ENCODE peak calls at places on chromosomes 11 and 22, in eight cellular contexts. Z, Q, X, T, E, G, W and R are unnamed samples.
A peak's percentile ranks its signal among the peaks of the same experiment; 100 is the strongest.

GRCh38 chr11:66718320-66718971 is 10.6 kb downstream of the SPTBN2 start:
- DNase-seq in X (peak; percentile 42), W (no peak), Q (no peak), T (peak; percentile 60), Z (no peak), E (no peak), G (no peak), R (no peak)

GRCh38 chr22:41274856-41275255 is 11.1 kb downstream of the RANGAP1 start:
- DNase-seq in T (no peak), W (no peak), G (no peak), X (no peak), Z (no peak), Q (no peak), E (no peak), R (no peak)

GRCh38 chr11:49208006-49208721 is at the start of gene FOLH1:
- DNase-seq in W (no peak), E (peak; percentile 23), T (no peak), Z (peak; percentile 75), X (peak; percentile 54), G (no peak), Q (no peak), R (peak; percentile 2)

GRCh38 chr11:35541621-35542375 is 16.4 kb upstream of the PAMR1 start:
- DNase-seq in E (no peak), Q (no peak), W (peak; percentile 73), Z (no peak), T (no peak), X (peak; percentile 65), G (peak; percentile 93), R (peak; percentile 54)

GRCh38 chr22:19057999-19058491 is 64.2 kb downstream of the DGCR2 start:
- DNase-seq in T (peak; percentile 17), Q (no peak), G (no peak), Z (peak; percentile 59), E (no peak), W (no peak), X (no peak), R (no peak)

GRCh38 chr22:26805131-26805530 is 147.7 kb downstream of the MIAT start:
- DNase-seq in X (no peak), Q (no peak), Z (no peak), E (no peak), T (no peak), G (peak; percentile 28), W (no peak), R (peak; percentile 82)

GRCh38 chr11:118897721-118898310 is 14.1 kb downstream of the CXCR5 start:
- DNase-seq in E (peak; percentile 21), T (no peak), Q (no peak), G (no peak), Z (no peak), X (no peak), W (peak; percentile 51), R (no peak)

GRCh38 chr11:94648789-94649188 is 81.6 kb downstream of the PIWIL4 start:
- DNase-seq in Z (no peak), G (no peak), Q (no peak), W (no peak), T (no peak), X (no peak), E (no peak), R (no peak)

GRCh38 chr11:33893711-33894401 is 2.0 kb upstream of the LMO2 start:
- DNase-seq in T (no peak), W (no peak), Z (peak; percentile 85), E (no peak), X (no peak), G (no peak), Q (peak; percentile 32), R (no peak)

GRCh38 chr11:102530558-102530957 is at the start of gene MMP7:
- DNase-seq in W (no peak), Q (no peak), Z (no peak), X (no peak), E (no peak), T (no peak), G (peak; percentile 57), R (no peak)

GRCh38 chr11:129141748-129142475 is 50.2 kb downstream of the ARHGAP32 start:
- DNase-seq in T (no peak), W (no peak), G (no peak), X (no peak), Q (no peak), Z (no peak), E (no peak), R (no peak)

GRCh38 chr11:128896356-128896755 is 5.2 kb downstream of the KCNJ5 start:
- DNase-seq in Q (no peak), T (no peak), W (no peak), Z (no peak), E (no peak), G (no peak), X (no peak), R (no peak)

GRCh38 chr11:44301856-44302231 is 8.1 kb downstream of the ALX4 start:
- DNase-seq in W (no peak), Z (no peak), G (no peak), X (no peak), Q (no peak), T (no peak), E (no peak), R (peak; percentile 100)

GRCh38 chr11:116772443-116773202 is at the start of gene BUD13:
- DNase-seq in X (peak; percentile 97), G (peak; percentile 75), W (peak; percentile 96), Q (peak; percentile 91), E (peak; percentile 94), Z (peak; percentile 99), T (peak; percentile 92), R (peak; percentile 78)

GRCh38 chr11:99519095-99519494 is 498.3 kb downstream of the CNTN5 start:
- DNase-seq in X (no peak), Q (no peak), G (no peak), W (no peak), Z (no peak), T (no peak), E (no peak), R (no peak)

GRCh38 chr11:26199341-26199740 is 132.6 kb upstream of the ANO3 start:
- DNase-seq in T (no peak), G (peak; percentile 66), X (no peak), Q (no peak), E (no peak), W (no peak), Z (no peak), R (no peak)

GRCh38 chr11:107741044-107741823 is 29.4 kb upstream of the SLN start:
- DNase-seq in E (no peak), X (no peak), T (no peak), G (peak; percentile 44), Z (peak; percentile 66), Q (no peak), W (no peak), R (no peak)

GRCh38 chr11:27447288-27447914 is 25.2 kb downstream of the LGR4 start:
- DNase-seq in G (no peak), X (no peak), W (no peak), Q (no peak), E (no peak), Z (no peak), T (no peak), R (no peak)

DNA sequence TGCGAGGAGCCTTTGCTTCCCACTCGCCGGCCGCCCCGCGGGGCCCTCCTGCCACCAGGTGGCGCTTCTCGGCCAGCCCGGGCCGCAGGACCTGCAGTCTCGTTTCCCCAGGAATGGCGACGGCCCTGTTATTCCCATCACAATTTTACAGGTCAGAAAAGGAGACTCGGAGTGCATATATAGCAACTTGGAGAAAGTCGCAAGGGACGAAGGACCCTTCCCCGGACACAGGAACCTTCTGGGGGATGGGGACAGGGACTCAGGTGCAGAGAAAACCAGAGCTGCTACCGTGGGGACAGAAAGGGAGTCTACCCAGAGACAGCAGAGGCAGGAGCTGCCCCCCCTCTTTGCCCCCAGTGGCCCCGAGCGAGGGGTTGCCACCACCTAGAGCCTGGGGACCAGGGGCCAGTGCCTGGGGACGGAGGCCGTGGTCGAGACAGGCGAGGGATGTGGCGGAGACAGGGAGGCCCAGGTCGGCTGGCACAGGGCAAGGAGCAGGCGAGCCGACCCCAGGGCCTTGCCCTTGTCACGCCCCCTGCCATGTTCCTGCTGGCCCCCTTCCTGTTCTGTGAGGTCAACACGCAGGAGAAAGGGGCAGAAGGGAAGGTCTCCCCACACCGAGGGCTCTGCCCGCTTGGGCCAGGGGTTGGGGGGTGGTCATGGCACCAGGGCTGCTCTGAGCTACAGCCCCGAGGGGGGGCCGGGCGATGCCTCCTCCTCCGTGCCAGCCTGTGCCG is 3.5 kb upstream of the KRTAP5-6 start:
- DNase-seq in W (peak; percentile 89), G (peak; percentile 55), T (peak; percentile 84), X (peak; percentile 88), Z (peak; percentile 94), E (peak; percentile 83), Q (peak; percentile 63), R (peak; percentile 57)
- H3K4me1 ChIP-seq in W (peaks cover 45% of the 10 kb centered on the region), G (peaks cover 1% of the 10 kb centered on the region), T (peaks cover 16% of the 10 kb centered on the region), X (peaks cover 6% of the 10 kb centered on the region), Z (peaks cover 29% of the 10 kb centered on the region), E (peaks cover 8% of the 10 kb centered on the region), Q (peaks cover 16% of the 10 kb centered on the region), R (peaks cover 9% of the 10 kb centered on the region)

DNA sequence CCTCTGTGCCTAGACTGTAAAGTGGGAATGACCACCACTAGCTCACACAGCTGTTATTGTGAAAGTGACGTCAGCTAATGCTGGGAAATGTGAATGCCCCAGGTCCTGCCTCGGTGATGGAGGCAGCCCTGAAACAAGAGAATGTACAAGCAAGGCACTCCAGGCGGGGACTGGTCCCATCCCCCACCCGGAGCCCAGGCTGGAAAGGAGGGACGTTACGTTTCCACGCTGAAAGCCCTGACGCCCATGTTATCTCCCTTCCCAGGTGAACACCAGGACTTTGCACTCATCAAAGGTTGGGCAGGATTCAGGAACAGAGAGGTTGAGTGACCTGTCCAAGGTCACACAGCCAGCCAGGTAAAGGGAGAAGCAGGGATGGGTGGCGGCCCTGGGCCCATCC is 784 bp downstream of the SULT4A1 start:
- DNase-seq in X (peak; percentile 8), G (peak; percentile 52), E (no peak), Q (no peak), Z (peak; percentile 36), T (no peak), W (peak; percentile 12), R (no peak)
- H3K4me3 ChIP-seq in X (no peak overlapping the region), G (peak overlapping the region; percentile 50), E (no peak overlapping the region), Q (no peak overlapping the region), Z (peak overlapping the region; percentile 58), T (peak overlapping the region; percentile 15), W (no peak overlapping the region), R (no peak overlapping the region)

GRCh38 chr11:74839971-74840370 is 91.3 kb downstream of the RNF169 start:
- DNase-seq in X (no peak), Z (no peak), T (no peak), E (no peak), G (no peak), Q (no peak), W (no peak), R (no peak)
- H3K36me3 ChIP-seq in X (peaks cover 89% of the 10 kb centered on the region), Z (peaks cover 61% of the 10 kb centered on the region), T (peaks cover 71% of the 10 kb centered on the region), E (no peaks in the 10 kb centered on the region), G (peaks cover 54% of the 10 kb centered on the region), Q (peaks cover 27% of the 10 kb centered on the region), W (peaks cover 5% of the 10 kb centered on the region), R (peaks cover 15% of the 10 kb centered on the region)

DNA sequence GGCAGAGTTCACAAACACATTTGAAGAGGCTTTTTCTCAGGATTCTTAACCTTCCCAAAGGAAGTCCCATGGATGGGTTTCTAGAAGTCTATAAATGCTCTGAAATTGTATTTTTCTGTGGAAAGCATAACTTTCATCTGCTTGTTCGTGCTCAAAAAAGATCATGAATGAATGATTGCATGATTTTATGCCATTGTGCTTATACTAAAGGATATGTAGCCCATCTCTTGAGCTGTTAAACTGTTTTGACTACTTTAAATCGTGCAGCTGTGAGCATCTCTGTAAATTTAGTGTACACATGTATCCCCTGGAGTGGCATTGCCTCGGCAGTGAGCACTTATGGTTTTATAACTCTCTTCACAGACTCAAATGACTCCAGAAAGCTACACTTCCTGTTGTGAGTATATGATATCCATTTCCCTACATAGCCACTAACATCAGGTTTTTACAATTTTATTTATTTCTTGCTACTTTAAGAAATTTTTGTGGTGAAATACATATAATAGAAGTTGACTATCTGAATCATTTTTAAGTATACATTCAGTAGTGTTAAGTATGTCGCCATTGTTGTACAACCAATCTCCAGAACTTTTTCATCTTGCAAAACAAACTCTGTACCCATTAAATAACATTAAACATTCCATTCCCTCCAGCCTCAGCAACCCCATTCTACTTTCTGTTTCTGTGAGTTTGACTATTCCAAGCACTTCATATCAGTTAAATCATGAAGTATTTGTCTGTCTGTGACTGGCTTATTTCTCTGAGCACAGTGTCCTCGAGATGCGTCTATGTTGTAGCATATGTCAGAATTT is 8.0 kb downstream of the NEAT1 start:
- DNase-seq in T (peak; percentile 25), Z (no peak), Q (no peak), X (no peak), E (no peak), W (no peak), G (peak; percentile 69), R (no peak)
- H3K4me1 ChIP-seq in T (peaks cover 95% of the 10 kb centered on the region), Z (peaks cover 95% of the 10 kb centered on the region), Q (peaks cover 76% of the 10 kb centered on the region), X (peaks cover 56% of the 10 kb centered on the region), E (peaks cover 6% of the 10 kb centered on the region), W (peaks cover 14% of the 10 kb centered on the region), G (peaks cover 2% of the 10 kb centered on the region), R (peaks cover 64% of the 10 kb centered on the region)